ENCODE peak calls at places on chromosome 1, in eight cellular contexts. M is naive thymus-derived CD4-positive, alpha-beta T cell; H is NCI-H1105; L is spleen; K is activated CD4-positive, CD25-positive, alpha-beta regulatory T cell; Z is T-cell; U is NCI-H1694 treated with DMSO at 0.1 percent for 48 hours; D is HepG2. S is an unnamed sample.

GRCh38 chr1:11053758-11054137 is 6.1 kb downstream of the SRM start:
- DNase-seq in Z (no peak), M (no peak), H (peak), K (no peak), U (no peak), L (no peak), D (no peak), S (no peak)

GRCh38 chr1:174871886-174872285 is 127.9 kb upstream of the CACYBP start:
- DNase-seq in L (no peak), H (no peak), M (no peak), K (no peak), U (no peak), D (no peak), Z (no peak), S (no peak)

GRCh38 chr1:48007044-48007443 is 9.9 kb upstream of the TRABD2B start:
- DNase-seq in K (no peak), Z (no peak), M (no peak), H (no peak), D (peak), U (no peak), L (no peak), S (no peak)

GRCh38 chr1:16677552-16678423 is 11.0 kb upstream of the RNU1-3 start:
- DNase-seq in K (no peak), Z (no peak), L (peak), H (peak), M (peak), U (peak), D (peak), S (peak)

GRCh38 chr1:63893976-63894375 is 120.2 kb downstream of the ROR1 start:
- DNase-seq in H (no peak), K (no peak), M (no peak), Z (no peak), U (no peak), D (no peak), L (no peak), S (no peak)

GRCh38 chr1:82219841-82220240 is 419.1 kb downstream of the ADGRL2 start:
- DNase-seq in Z (no peak), M (no peak), H (no peak), U (no peak), K (no peak), L (no peak), D (no peak), S (no peak)

GRCh38 chr1:168835791-168836190 is 106.8 kb upstream of the DPT start:
- DNase-seq in D (no peak), H (no peak), U (no peak), L (no peak), K (no peak), Z (no peak), M (no peak), S (no peak)

GRCh38 chr1:162696286-162696862 is 64.1 kb downstream of the DDR2 start:
- DNase-seq in D (peak), M (no peak), H (peak), Z (no peak), K (no peak), L (no peak), U (peak), S (no peak)

GRCh38 chr1:234647245-234647644 is 37.3 kb upstream of the IRF2BP2 start:
- DNase-seq in Z (no peak), M (no peak), H (peak), U (no peak), D (no peak), L (no peak), K (no peak), S (no peak)

GRCh38 chr1:219701453-219701852 is 88.5 kb upstream of the ZC3H11B start:
- DNase-seq in Z (no peak), L (no peak), K (no peak), H (no peak), M (no peak), U (no peak), D (no peak), S (no peak)

GRCh38 chr1:173489149-173489600 is 12.0 kb downstream of the PRDX6 start:
- DNase-seq in D (peak), H (no peak), L (no peak), M (no peak), Z (no peak), K (no peak), U (no peak), S (no peak)

GRCh38 chr1:99481391-99481996 is 164.4 kb upstream of the PALMD start:
- DNase-seq in U (peak), K (no peak), D (peak), H (peak), L (no peak), M (peak), Z (peak), S (peak)

GRCh38 chr1:229406798-229407197 is 27.1 kb downstream of the ACTA1 start:
- DNase-seq in Z (no peak), K (no peak), D (peak), M (no peak), L (no peak), H (no peak), U (no peak), S (no peak)

GRCh38 chr1:59502009-59502691 is 205.3 kb downstream of the FGGY start:
- DNase-seq in H (no peak), L (no peak), U (no peak), M (no peak), D (no peak), K (no peak), Z (no peak), S (no peak)

GRCh38 chr1:206507395-206508129 is at the start of gene RASSF5:
- DNase-seq in U (no peak), D (no peak), K (peak), M (peak), Z (peak), H (peak), L (peak), S (peak)

GRCh38 chr1:174797398-174797797 is 202.3 kb upstream of the CACYBP start:
- DNase-seq in H (no peak), M (no peak), D (no peak), K (no peak), L (no peak), Z (no peak), U (no peak), S (no peak)

GRCh38 chr1:90414201-90414600 is 302.9 kb downstream of the BARHL2 start:
- DNase-seq in H (no peak), Z (no peak), D (no peak), M (no peak), U (no peak), K (no peak), L (no peak), S (no peak)

GRCh38 chr1:75969550-75969949 is 37.3 kb upstream of the ASB17 start:
- DNase-seq in K (no peak), M (no peak), D (no peak), Z (no peak), U (no peak), H (no peak), L (no peak), S (no peak)

GRCh38 chr1:191305370-191305769 is 827.7 kb upstream of the BRINP3 start:
- DNase-seq in K (no peak), H (no peak), U (no peak), M (no peak), Z (no peak), D (no peak), L (no peak), S (no peak)

GRCh38 chr1:78081980-78082860 is 36.5 kb downstream of the GIPC2 start:
- DNase-seq in Z (no peak), K (no peak), L (no peak), M (no peak), H (no peak), D (no peak), U (no peak), S (no peak)

GRCh38 chr1:206560021-206560716 is 52.1 kb downstream of the EIF2D start:
- DNase-seq in M (no peak), L (no peak), K (no peak), H (no peak), U (no peak), D (no peak), Z (no peak), S (no peak)

GRCh38 chr1:213070399-213070798 is 19.4 kb downstream of the RPS6KC1 start:
- DNase-seq in M (no peak), D (peak), U (no peak), Z (no peak), K (no peak), L (no peak), H (no peak), S (no peak)

S was measured in effector memory CD8-positive, alpha-beta T cell.